ENCODE peak calls at places on chromosomes 11 and 22, in nine cellular contexts. G is WTC11, F is endothelial cell, S is dorsolateral prefrontal cortex, R is transverse colon, X is ascending aorta, N is kidney, O is left lung, I is AG04450. J is an unnamed sample.

GRCh38 chr22:47446331-47446730 is 683.9 kb downstream of the TBC1D22A start:
- DNase-seq in S (no peak), G (no peak), F (no peak), R (no peak), X (no peak), O (peak), N (no peak), I (no peak), J (no peak)

GRCh38 chr11:20119315-20119714 is 41.0 kb downstream of the DBX1 start:
- DNase-seq in I (no peak), S (no peak), O (no peak), F (no peak), R (no peak), N (no peak), X (no peak), G (no peak), J (no peak)

GRCh38 chr11:43868852-43869567 is 11.6 kb upstream of the ALKBH3 start:
- DNase-seq in X (no peak), S (no peak), G (no peak), O (no peak), N (no peak), I (no peak), R (no peak), F (no peak), J (peak)

GRCh38 chr22:36386900-36387663 is 685 bp downstream of the MYH9 start:
- DNase-seq in F (peak), G (peak), X (peak), S (no peak), O (peak), R (peak), N (peak), I (no peak), J (no peak)

GRCh38 chr11:66868726-66869291 is 11.9 kb downstream of the LRFN4 start:
- DNase-seq in X (no peak), N (peak), S (no peak), O (peak), G (peak), I (no peak), F (peak), R (peak), J (no peak)

GRCh38 chr11:69297926-69298777 is 4.2 kb downstream of the MYEOV start:
- DNase-seq in O (peak), N (peak), R (peak), F (peak), I (peak), X (peak), G (no peak), S (no peak), J (no peak)

GRCh38 chr11:83187463-83187862 is 6.0 kb upstream of the ANKRD42 start:
- DNase-seq in X (no peak), N (no peak), G (no peak), I (no peak), F (no peak), O (no peak), R (no peak), S (no peak), J (no peak)

GRCh38 chr11:2267871-2268825 is 2.2 kb downstream of the ASCL2 start:
- DNase-seq in I (no peak), N (peak), O (peak), S (no peak), X (peak), F (no peak), G (no peak), R (no peak), J (no peak)

GRCh38 chr11:27242591-27242990 is 120.4 kb downstream of the CCDC34 start:
- DNase-seq in O (no peak), F (no peak), N (no peak), I (no peak), R (no peak), S (no peak), G (no peak), X (no peak), J (peak)

GRCh38 chr22:36144886-36145541 is 15.5 kb downstream of the APOL3 start:
- DNase-seq in F (peak), X (peak), R (peak), O (no peak), S (no peak), G (peak), I (peak), N (peak), J (peak)

GRCh38 chr11:28043930-28044709 is 63.8 kb downstream of the KIF18A start:
- DNase-seq in I (no peak), R (no peak), F (no peak), G (no peak), S (no peak), N (no peak), O (no peak), X (no peak), J (no peak)

GRCh38 chr22:17576475-17576874 is 13.2 kb downstream of the SLC25A18 start:
- DNase-seq in X (no peak), I (no peak), G (no peak), S (no peak), F (no peak), R (no peak), O (no peak), N (peak), J (peak)

GRCh38 chr11:96215094-96215782 is 127.8 kb downstream of the MAML2 start:
- DNase-seq in G (no peak), I (no peak), N (peak), S (no peak), R (peak), X (no peak), F (no peak), O (no peak), J (no peak)

GRCh38 chr22:47161631-47162030 is 399.2 kb downstream of the TBC1D22A start:
- DNase-seq in I (no peak), G (peak), F (no peak), X (peak), S (peak), O (no peak), R (peak), N (peak), J (no peak)

GRCh38 chr11:35629914-35630313 is 11.7 kb downstream of the FJX1 start:
- DNase-seq in X (peak), O (no peak), F (no peak), R (no peak), N (no peak), S (no peak), G (no peak), I (peak), J (peak)

GRCh38 chr11:97746832-97747231 is 1273.9 kb upstream of the CNTN5 start:
- DNase-seq in G (no peak), N (no peak), R (no peak), F (no peak), O (no peak), X (no peak), S (no peak), I (no peak), J (no peak)

GRCh38 chr11:120068114-120068573 is 69.8 kb downstream of the TRIM29 start:
- DNase-seq in G (no peak), O (no peak), S (no peak), N (no peak), R (no peak), I (peak), F (no peak), X (peak), J (no peak)

DNA sequence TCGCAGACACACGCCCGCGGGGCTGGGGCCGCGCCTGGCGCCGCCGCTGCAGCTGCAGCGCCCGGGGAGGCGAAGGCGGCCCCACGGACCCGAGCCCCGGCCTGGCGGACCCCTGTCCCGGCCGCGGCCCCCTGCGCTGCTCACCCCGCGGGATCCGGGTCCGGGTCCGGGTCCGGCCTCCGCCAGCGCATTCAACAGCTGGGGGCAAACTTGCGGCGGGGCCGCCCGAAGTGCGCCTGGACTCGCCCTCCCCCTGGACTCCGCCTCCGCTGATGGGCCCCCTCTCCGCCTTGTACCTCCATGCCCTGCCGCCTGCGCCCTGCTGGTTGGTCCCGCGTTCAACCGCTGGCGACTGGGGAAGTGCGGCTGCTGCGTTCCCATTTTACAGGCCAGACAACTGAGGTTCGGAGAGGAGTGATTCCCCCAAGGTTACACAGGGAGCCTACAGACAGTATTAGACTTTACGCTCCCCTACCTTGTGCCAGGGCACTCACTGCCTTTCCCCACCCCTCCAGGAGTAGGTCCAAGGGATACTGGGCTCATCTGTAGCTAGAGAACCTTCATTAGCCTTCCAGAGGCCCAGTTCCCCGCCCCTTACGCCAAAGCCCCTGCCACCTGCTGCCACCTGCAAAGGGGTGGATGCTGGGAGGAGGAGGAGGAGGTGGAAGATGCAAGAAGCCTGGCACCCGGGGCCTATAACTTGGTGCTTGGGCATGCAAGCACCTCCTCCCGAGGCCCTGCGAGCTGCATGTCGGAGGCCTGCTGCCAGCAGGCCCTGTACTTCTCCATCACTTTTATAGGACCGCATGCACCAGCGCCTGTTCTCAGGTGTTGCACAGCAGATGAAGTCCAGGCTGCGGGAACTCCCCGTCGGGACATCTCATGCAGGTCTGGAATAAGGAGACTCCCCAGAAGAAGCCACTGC is 694 bp upstream of the ELFN2 start:
- DNase-seq in G (peak), S (no peak), X (no peak), N (no peak), R (no peak), O (peak), F (no peak), I (no peak), J (no peak)
- TF ChIP-seq CTCF in G (no peak), S (no peak), X (no peak), N (no peak), R (no peak), O (no peak), F (no peak), I (no peak), J (no peak)

DNA sequence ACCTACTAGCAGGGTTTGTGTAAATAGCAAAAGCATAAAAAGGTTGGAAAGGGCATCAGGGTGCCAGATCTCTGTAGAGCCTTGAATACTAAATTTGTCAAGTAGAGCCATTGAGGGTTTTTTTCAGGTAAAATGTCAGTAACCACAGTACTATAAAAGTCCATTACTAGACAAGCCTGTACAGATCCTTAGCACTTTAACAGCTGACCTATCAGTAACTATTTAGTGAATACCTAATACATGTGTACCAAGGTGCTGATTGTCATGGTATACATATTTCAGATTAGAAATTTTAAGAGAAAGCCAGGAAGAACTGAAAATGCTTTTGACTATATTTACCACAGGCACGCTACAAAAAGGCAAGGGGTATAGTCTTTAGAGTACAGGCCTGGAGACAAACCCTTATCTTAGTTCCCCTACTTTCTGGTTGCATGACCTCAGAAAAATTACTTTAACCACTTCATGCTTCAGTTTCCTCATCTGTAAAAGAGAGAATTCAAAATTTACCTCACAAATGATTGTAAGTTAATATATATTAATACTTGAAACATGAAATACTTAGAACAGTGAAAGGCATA is 57.9 kb downstream of the RAB38 start:
- DNase-seq in X (no peak), I (no peak), S (no peak), G (no peak), N (no peak), O (no peak), F (no peak), R (no peak), J (no peak)
- TF ChIP-seq CTCF in X (no peak), I (no peak), S (no peak), G (no peak), N (no peak), O (no peak), F (no peak), R (no peak), J (no peak)

GRCh38 chr11:25970726-25971508 is 361.0 kb upstream of the ANO3 start:
- DNase-seq in S (no peak), G (no peak), R (no peak), F (no peak), X (no peak), I (no peak), N (no peak), O (no peak), J (no peak)
- TF ChIP-seq CTCF in S (no peak), G (peak), R (peak), F (peak), X (no peak), I (peak), N (no peak), O (no peak), J (peak)

GRCh38 chr11:65288706-65289536 is 25.7 kb upstream of the CDC42EP2 start:
- DNase-seq in O (no peak), R (no peak), F (no peak), X (no peak), I (no peak), S (peak), G (no peak), N (no peak), J (no peak)

GRCh38 chr11:65287601-65288000 is 25.8 kb downstream of the POLA2 start:
- DNase-seq in S (no peak), X (no peak), F (no peak), G (no peak), N (no peak), O (no peak), R (no peak), I (no peak), J (no peak)

GRCh38 chr11:65291613-65292012 is 23.1 kb upstream of the CDC42EP2 start:
- DNase-seq in I (no peak), F (no peak), N (no peak), X (no peak), O (no peak), R (no peak), G (no peak), S (peak), J (no peak)

GRCh38 chr11:65290448-65291165 is 24.1 kb upstream of the CDC42EP2 start:
- DNase-seq in G (no peak), X (peak), O (peak), R (peak), F (no peak), I (peak), S (no peak), N (peak), J (peak)

DNA sequence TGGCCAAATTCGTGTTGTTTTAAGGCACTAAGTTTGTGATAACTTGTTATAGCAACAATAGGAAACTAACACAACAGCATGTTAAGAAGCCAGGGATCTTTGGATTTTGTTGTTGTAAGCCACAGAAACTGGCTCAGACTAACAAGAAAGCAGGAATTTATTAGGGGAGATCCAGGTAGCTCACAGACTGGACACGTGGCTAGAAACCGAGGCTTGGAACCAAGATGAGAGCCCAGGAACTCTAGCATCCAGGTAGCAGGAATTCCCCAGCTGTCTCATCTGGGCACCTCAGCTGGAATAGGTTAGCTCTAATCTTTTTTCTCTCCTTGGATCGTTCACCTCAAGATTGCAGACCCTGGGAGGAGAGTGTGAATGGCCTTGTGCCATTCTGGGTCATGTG is 24.9 kb downstream of the POLA2 start:
- DNase-seq in N (no peak), I (no peak), G (no peak), O (no peak), X (no peak), R (no peak), F (no peak), S (no peak), J (no peak)
- TF ChIP-seq CTCF in N (no peak), I (no peak), G (no peak), O (no peak), X (no peak), R (no peak), F (no peak), S (no peak), J (no peak)

DNA sequence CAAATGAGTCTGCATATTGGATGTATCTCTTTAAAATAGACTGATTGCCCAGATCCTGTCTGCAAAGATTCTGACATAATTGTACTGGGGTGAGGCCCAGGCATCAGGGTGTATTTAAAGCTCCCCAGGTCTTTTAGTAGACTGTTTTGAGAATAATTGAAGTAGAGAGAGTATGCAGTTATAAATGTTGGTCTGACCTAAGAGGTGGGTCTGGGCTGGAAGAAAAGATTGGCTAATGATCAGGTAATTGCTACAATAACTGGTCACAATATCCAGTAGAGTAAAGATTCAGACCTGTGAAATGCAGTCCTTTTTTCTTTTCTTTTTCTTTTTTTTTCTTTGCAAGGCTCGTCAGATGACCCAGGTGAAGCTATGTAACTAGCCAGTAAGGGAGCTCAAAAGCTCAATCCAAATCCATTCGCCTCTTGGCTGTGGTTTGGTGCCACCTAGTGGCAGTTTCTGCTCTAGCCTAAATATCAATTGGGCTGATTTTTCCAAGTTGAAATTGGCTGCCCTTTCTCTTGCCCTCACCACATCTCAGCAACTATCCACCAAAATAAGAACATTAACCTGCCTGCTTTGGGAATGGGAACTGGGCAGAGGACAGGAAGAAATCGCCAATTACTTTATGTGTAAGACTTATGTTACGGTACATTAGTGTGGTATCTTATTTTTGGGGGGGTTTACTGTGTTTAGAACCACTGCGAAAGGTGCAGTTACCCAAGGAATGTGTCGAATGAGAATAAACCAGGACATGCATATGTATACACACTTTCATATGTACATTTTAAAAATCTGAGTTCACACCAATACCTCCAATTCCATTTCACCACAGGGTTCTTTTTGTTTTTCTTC is 45.9 kb downstream of the ZNF143 start:
- DNase-seq in O (no peak), G (peak), I (peak), N (no peak), X (peak), R (peak), F (peak), S (peak), J (peak)
- TF ChIP-seq CTCF in O (peak), G (peak), I (peak), N (peak), X (peak), R (peak), F (peak), S (peak), J (peak)

GRCh38 chr11:61575886-61576516 is 4.9 kb downstream of the SYT7 start:
- DNase-seq in G (no peak), I (no peak), O (no peak), F (no peak), X (no peak), R (no peak), S (no peak), N (no peak), J (no peak)
- TF ChIP-seq CTCF in G (no peak), I (no peak), O (no peak), F (no peak), X (no peak), R (no peak), S (no peak), N (no peak), J (no peak)

GRCh38 chr11:13343931-13344717 is 66.5 kb downstream of the BMAL1 start:
- DNase-seq in F (peak), G (peak), N (no peak), S (no peak), X (peak), R (peak), O (no peak), I (peak), J (peak)
- TF ChIP-seq CTCF in F (peak), G (peak), N (peak), S (peak), X (peak), R (peak), O (peak), I (peak), J (peak)

J was measured in AG09309.